ENCODE peak calls at places on chromosome 19, in six cellular contexts. T is transverse colon; X is HL-60; K is cardiac fibroblast; B is fibroblast of pulmonary artery; F is CD8-positive, alpha-beta T cell. Q is an unnamed sample.

GRCh38 chr19:17128820-17129219 is 53.2 kb downstream of the MYO9B start:
- DNase-seq in T (no peak), X (no peak), K (no peak), B (no peak), F (no peak), Q (no peak)

GRCh38 chr19:7746903-7747884 is at the start of gene CD209:
- DNase-seq in T (no peak), X (no peak), K (no peak), B (no peak), F (no peak), Q (no peak)

GRCh38 chr19:55188620-55189019 is 8.5 kb upstream of the SYT5 start:
- DNase-seq in T (no peak), X (no peak), K (peak), B (peak), F (no peak), Q (no peak)

GRCh38 chr19:56692496-56692895 is 20.9 kb upstream of the ZNF835 start:
- DNase-seq in T (no peak), X (no peak), K (peak), B (no peak), F (no peak), Q (no peak)

GRCh38 chr19:13132471-13133166 is 14.6 kb downstream of the NACC1 start:
- DNase-seq in T (no peak), X (peak), K (peak), B (peak), F (no peak), Q (peak)

GRCh38 chr19:2887391-2887914 is 13.3 kb upstream of the ZNF57 start:
- DNase-seq in T (no peak), X (peak), K (peak), B (peak), F (no peak), Q (peak)

GRCh38 chr19:8161135-8161646 is 11.8 kb upstream of the FBN3 start:
- DNase-seq in T (no peak), X (no peak), K (peak), B (peak), F (no peak), Q (no peak)

GRCh38 chr19:44549507-44549906 is 20.0 kb upstream of the CEACAM20 start:
- DNase-seq in T (no peak), X (no peak), K (no peak), B (no peak), F (no peak), Q (no peak)

GRCh38 chr19:8445488-8446001 is 770 bp downstream of the HNRNPM start:
- DNase-seq in T (peak), X (peak), K (peak), B (peak), F (peak), Q (peak)

GRCh38 chr19:892243-892996 is 567 bp downstream of the MED16 start:
- DNase-seq in T (peak), X (no peak), K (no peak), B (no peak), F (peak), Q (no peak)

GRCh38 chr19:21141787-21142464 is at the start of gene ZNF431:
- DNase-seq in T (peak), X (peak), K (peak), B (peak), F (peak), Q (peak)

GRCh38 chr19:58406818-58407657 is 1.4 kb upstream of the ZNF584 start:
- DNase-seq in T (no peak), X (peak), K (no peak), B (no peak), F (no peak), Q (peak)

GRCh38 chr19:52689804-52690394 is 44.9 kb downstream of the ZNF611 start:
- DNase-seq in T (peak), X (peak), K (no peak), B (no peak), F (peak), Q (peak)

GRCh38 chr19:1591421-1592022 is 1.1 kb downstream of the MBD3 start:
- DNase-seq in T (no peak), X (no peak), K (peak), B (peak), F (no peak), Q (no peak)

GRCh38 chr19:408441-409005 is 424 bp downstream of the C2CD4C start:
- DNase-seq in T (no peak), X (no peak), K (no peak), B (no peak), F (no peak), Q (no peak)

GRCh38 chr19:10643166-10643967 is 10.8 kb upstream of the ILF3 start:
- DNase-seq in T (no peak), X (no peak), K (no peak), B (no peak), F (no peak), Q (no peak)

GRCh38 chr19:29404015-29404414 is 121.8 kb upstream of the VSTM2B start:
- DNase-seq in T (no peak), X (no peak), K (no peak), B (no peak), F (no peak), Q (no peak)

GRCh38 chr19:16645140-16645539 is 14.8 kb downstream of the SMIM7 start:
- DNase-seq in T (no peak), X (no peak), K (no peak), B (no peak), F (no peak), Q (no peak)

GRCh38 chr19:54662730-54663129 is at the start of gene LILRB4:
- DNase-seq in T (peak), X (no peak), K (no peak), B (no peak), F (no peak), Q (no peak)

GRCh38 chr19:4911314-4911713 is 2.0 kb downstream of the UHRF1 start:
- DNase-seq in T (no peak), X (no peak), K (no peak), B (no peak), F (no peak), Q (no peak)

GRCh38 chr19:18417250-18418033 is 1.8 kb upstream of the SSBP4 start:
- DNase-seq in T (peak), X (peak), K (peak), B (peak), F (no peak), Q (peak)

GRCh38 chr19:6041991-6042421 is 64.1 kb upstream of the RANBP3 start:
- DNase-seq in T (no peak), X (no peak), K (no peak), B (no peak), F (no peak), Q (no peak)

GRCh38 chr19:28424041-28424440 is 788.9 kb downstream of the UQCRFS1 start:
- DNase-seq in T (no peak), X (no peak), K (no peak), B (no peak), F (no peak), Q (no peak)

GRCh38 chr19:56834564-56835375 is 5.8 kb downstream of the PEG3 start:
- DNase-seq in T (no peak), X (no peak), K (no peak), B (no peak), F (no peak), Q (no peak)

GRCh38 chr19:4969772-4970531 is 1.0 kb downstream of the KDM4B start:
- DNase-seq in T (no peak), X (peak), K (peak), B (no peak), F (no peak), Q (peak)

GRCh38 chr19:50969413-50969760 is at the start of gene KLK6:
- DNase-seq in T (no peak), X (no peak), K (no peak), B (no peak), F (no peak), Q (no peak)

GRCh38 chr19:17860993-17861360 is 1.3 kb downstream of the RPL18A start:
- DNase-seq in T (no peak), X (no peak), K (no peak), B (no peak), F (no peak), Q (no peak)

GRCh38 chr19:12126707-12127106 is 13.4 kb downstream of the ZNF20 start:
- DNase-seq in T (no peak), X (peak), K (peak), B (peak), F (peak), Q (no peak)

GRCh38 chr19:57004418-57004817 is 115.4 kb upstream of the USP29 start:
- DNase-seq in T (no peak), X (no peak), K (no peak), B (no peak), F (no peak), Q (no peak)

GRCh38 chr19:13848811-13849241 is 28.1 kb upstream of the NANOS3 start:
- DNase-seq in T (no peak), X (no peak), K (no peak), B (no peak), F (no peak), Q (peak)

DNA sequence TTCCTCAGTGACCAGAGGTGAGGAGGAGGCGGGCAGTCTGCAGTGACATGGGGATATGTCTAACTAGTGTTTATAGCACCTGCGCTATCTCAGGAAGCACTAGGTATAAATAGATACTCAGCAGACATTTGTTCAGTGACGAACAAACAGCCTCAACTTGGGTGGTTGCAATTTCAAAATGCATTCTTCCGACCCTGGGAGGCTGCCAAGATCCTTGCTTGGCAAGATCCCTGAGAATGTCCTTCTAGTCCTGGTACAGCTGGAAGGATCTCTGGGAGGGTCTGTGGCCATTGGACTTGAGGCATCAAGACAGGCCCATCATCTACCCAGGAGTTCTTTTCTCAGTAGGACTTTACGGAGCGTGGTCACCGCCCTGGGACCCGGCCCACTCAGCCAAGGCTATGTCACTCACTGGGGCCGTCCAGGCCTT is 299.5 kb downstream of the ZNF536 start:
- DNase-seq in T (no peak), X (no peak), K (no peak), B (peak), F (no peak), Q (no peak)
- TF ChIP-seq CTCF in T (no peak), X (no peak), K (no peak), B (no peak), F (no peak), Q (no peak)

GRCh38 chr19:19628499-19629134 is 597 bp upstream of the LPAR2 start:
- DNase-seq in T (peak), X (peak), K (no peak), B (peak), F (peak), Q (peak)

GRCh38 chr19:19624032-19624570 is 3.9 kb downstream of the LPAR2 start:
- DNase-seq in T (no peak), X (no peak), K (no peak), B (no peak), F (no peak), Q (no peak)

GRCh38 chr19:19627716-19628498 is at the start of gene LPAR2:
- DNase-seq in T (peak), X (no peak), K (no peak), B (no peak), F (peak), Q (no peak)

GRCh38 chr19:19627442-19627715 is 641 bp downstream of the LPAR2 start:
- DNase-seq in T (no peak), X (no peak), K (no peak), B (no peak), F (no peak), Q (no peak)

GRCh38 chr19:19626516-19627441 is 1.2 kb downstream of the LPAR2 start:
- DNase-seq in T (no peak), X (no peak), K (no peak), B (no peak), F (no peak), Q (no peak)
- H3K4me3 ChIP-seq in T (no peak), X (no peak), K (no peak), B (no peak), F (peak), Q (no peak)

GRCh38 chr19:47239152-47239551 is 8.2 kb upstream of the BBC3 start:
- DNase-seq in T (no peak), X (no peak), K (peak), B (no peak), F (no peak), Q (no peak)
- TF ChIP-seq CTCF in T (no peak), X (no peak), K (no peak), B (no peak), F (no peak), Q (no peak)

GRCh38 chr19:39506598-39506943 is 7.8 kb downstream of the DLL3 start:
- DNase-seq in T (no peak), X (no peak), K (no peak), B (no peak), F (no peak), Q (no peak)
- H3K4me3 ChIP-seq in T (no peak), X (no peak), K (no peak), B (no peak), F (no peak), Q (no peak)

DNA sequence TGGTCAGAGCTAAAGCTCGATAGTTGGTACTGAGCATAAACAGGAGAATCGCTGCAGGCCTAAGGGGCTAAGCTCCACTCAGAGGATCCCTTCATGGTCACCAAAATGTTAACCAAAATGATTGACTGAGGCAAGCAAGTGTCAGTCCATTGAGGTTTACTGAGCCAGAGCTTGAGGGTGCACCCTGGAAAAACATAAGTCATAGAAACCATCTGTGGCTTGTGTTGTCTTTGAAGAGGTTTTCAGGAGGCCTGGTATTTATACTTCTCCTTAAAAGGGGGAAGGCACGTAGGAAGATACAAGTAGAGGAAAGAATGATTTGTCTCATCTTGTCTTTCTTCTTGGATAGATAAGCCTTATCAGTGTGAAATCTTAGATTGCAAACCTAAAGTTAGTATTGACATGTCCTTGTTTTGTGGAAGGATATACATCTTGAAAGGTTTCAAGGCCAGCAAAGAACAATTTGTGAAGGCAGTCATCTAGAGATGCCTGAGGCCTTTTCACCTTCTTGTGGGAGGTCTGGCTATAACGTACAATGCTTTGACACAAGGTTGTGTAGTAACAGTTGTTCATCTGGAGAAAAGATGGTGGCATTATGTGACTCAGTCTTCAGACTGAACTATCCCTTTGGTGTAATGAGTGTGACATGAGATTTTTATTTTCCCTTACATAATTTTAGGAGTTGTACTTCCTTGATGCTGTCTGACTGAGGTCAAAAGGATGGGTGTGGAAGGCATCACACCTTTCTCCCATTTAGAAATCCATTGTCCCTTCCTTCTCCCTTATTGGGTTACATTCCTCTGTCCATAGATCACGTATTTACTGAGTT is 14.7 kb upstream of the CEACAM6 start:
- DNase-seq in T (no peak), X (no peak), K (no peak), B (no peak), F (no peak), Q (no peak)
- TF ChIP-seq CTCF in T (no peak), X (no peak), K (no peak), B (no peak), F (no peak), Q (no peak)

GRCh38 chr19:48910803-48911202 is 10.7 kb downstream of the NUCB1 start:
- DNase-seq in T (no peak), X (no peak), K (no peak), B (no peak), F (no peak), Q (no peak)
- H3K4me3 ChIP-seq in T (no peak), X (no peak), K (no peak), B (no peak), F (no peak), Q (no peak)

Q was measured in foreskin fibroblast.